ENCODE peak calls at places on chromosomes 7 and 10, in five cellular contexts. One of them, this sample, is unnamed.

GRCh38 chr10:49741108-49741995 is 20.8 kb downstream of the OGDHL start:
- DNase-seq in A549: no peak
- DNase-seq in testis: no peak
- DNase-seq in brain microvascular endothelial cell: no peak
- DNase-seq in RWPE2: no peak
- DNase-seq in this sample: no peak

GRCh38 chr7:51253157-51253556 is 63.5 kb downstream of the COBL start:
- DNase-seq in A549: no peak
- DNase-seq in testis: no peak
- DNase-seq in brain microvascular endothelial cell: no peak
- DNase-seq in RWPE2: no peak
- DNase-seq in this sample: no peak

GRCh38 chr7:37982423-37982822 is 62.0 kb downstream of the EPDR1 start:
- DNase-seq in A549: no peak
- DNase-seq in testis: peak; percentile 37
- DNase-seq in brain microvascular endothelial cell: no peak
- DNase-seq in RWPE2: no peak
- DNase-seq in this sample: no peak

GRCh38 chr7:114102996-114103395 is 184.2 kb upstream of the PPP1R3A start:
- DNase-seq in A549: no peak
- DNase-seq in testis: no peak
- DNase-seq in brain microvascular endothelial cell: no peak
- DNase-seq in RWPE2: no peak
- DNase-seq in this sample: no peak

GRCh38 chr7:69935107-69935506 is 336.8 kb downstream of the AUTS2 start:
- DNase-seq in A549: no peak
- DNase-seq in testis: no peak
- DNase-seq in brain microvascular endothelial cell: no peak
- DNase-seq in RWPE2: no peak
- DNase-seq in this sample: no peak

GRCh38 chr7:66283003-66283920 is 78.1 kb downstream of the TPST1 start:
- DNase-seq in A549: peak; percentile 25
- DNase-seq in testis: no peak
- DNase-seq in brain microvascular endothelial cell: peak; percentile 60
- DNase-seq in RWPE2: no peak
- DNase-seq in this sample: no peak

GRCh38 chr10:20073164-20073563 is 256.9 kb downstream of the PLXDC2 start:
- DNase-seq in A549: no peak
- DNase-seq in testis: no peak
- DNase-seq in brain microvascular endothelial cell: no peak
- DNase-seq in RWPE2: no peak
- DNase-seq in this sample: no peak

GRCh38 chr7:43735802-43736603 is 6.7 kb upstream of the COA1 start:
- DNase-seq in A549: no peak
- DNase-seq in testis: no peak
- DNase-seq in brain microvascular endothelial cell: peak; percentile 15
- DNase-seq in RWPE2: no peak
- DNase-seq in this sample: no peak

GRCh38 chr10:75136346-75136745 is 24.9 kb downstream of the SAMD8 start:
- DNase-seq in A549: no peak
- DNase-seq in testis: no peak
- DNase-seq in brain microvascular endothelial cell: no peak
- DNase-seq in RWPE2: no peak
- DNase-seq in this sample: no peak

GRCh38 chr10:68871105-68871711 is 29.9 kb upstream of the DDX50 start:
- DNase-seq in A549: no peak
- DNase-seq in testis: peak; percentile 16
- DNase-seq in brain microvascular endothelial cell: peak; percentile 61
- DNase-seq in RWPE2: no peak
- DNase-seq in this sample: no peak

GRCh38 chr7:71548746-71549145 is 416.8 kb downstream of the GALNT17 start:
- DNase-seq in A549: no peak
- DNase-seq in testis: no peak
- DNase-seq in brain microvascular endothelial cell: no peak
- DNase-seq in RWPE2: no peak
- DNase-seq in this sample: no peak

GRCh38 chr10:110364531-110364937 is 59.8 kb upstream of the SMNDC1 start:
- DNase-seq in A549: no peak
- DNase-seq in testis: no peak
- DNase-seq in brain microvascular endothelial cell: no peak
- DNase-seq in RWPE2: peak; percentile 83
- DNase-seq in this sample: no peak

GRCh38 chr7:24978837-24979469 is 1.0 kb downstream of the OSBPL3 start:
- DNase-seq in A549: no peak
- DNase-seq in testis: no peak
- DNase-seq in brain microvascular endothelial cell: no peak
- DNase-seq in RWPE2: no peak
- DNase-seq in this sample: peak; percentile 73

GRCh38 chr10:132397036-132397541 is at the start of gene PWWP2B:
- DNase-seq in A549: no peak
- DNase-seq in testis: no peak
- DNase-seq in brain microvascular endothelial cell: no peak
- DNase-seq in RWPE2: no peak
- DNase-seq in this sample: peak; percentile 36

GRCh38 chr10:17851611-17852010 is 42.5 kb downstream of the MRC1 start:
- DNase-seq in A549: no peak
- DNase-seq in testis: peak; percentile 29
- DNase-seq in brain microvascular endothelial cell: no peak
- DNase-seq in RWPE2: no peak
- DNase-seq in this sample: no peak

GRCh38 chr7:74149556-74149955 is 24.6 kb upstream of the EIF4H start:
- DNase-seq in A549: no peak
- DNase-seq in testis: no peak
- DNase-seq in brain microvascular endothelial cell: no peak
- DNase-seq in RWPE2: no peak
- DNase-seq in this sample: no peak

GRCh38 chr10:110512461-110513187 is 14.9 kb downstream of the DUSP5 start:
- DNase-seq in A549: peak; percentile 59
- DNase-seq in testis: no peak
- DNase-seq in brain microvascular endothelial cell: peak; percentile 94
- DNase-seq in RWPE2: no peak
- DNase-seq in this sample: no peak

GRCh38 chr7:50212666-50213621 is 91.6 kb upstream of the IKZF1 start:
- DNase-seq in A549: no peak
- DNase-seq in testis: no peak
- DNase-seq in brain microvascular endothelial cell: no peak
- DNase-seq in RWPE2: no peak
- DNase-seq in this sample: no peak

DNA sequence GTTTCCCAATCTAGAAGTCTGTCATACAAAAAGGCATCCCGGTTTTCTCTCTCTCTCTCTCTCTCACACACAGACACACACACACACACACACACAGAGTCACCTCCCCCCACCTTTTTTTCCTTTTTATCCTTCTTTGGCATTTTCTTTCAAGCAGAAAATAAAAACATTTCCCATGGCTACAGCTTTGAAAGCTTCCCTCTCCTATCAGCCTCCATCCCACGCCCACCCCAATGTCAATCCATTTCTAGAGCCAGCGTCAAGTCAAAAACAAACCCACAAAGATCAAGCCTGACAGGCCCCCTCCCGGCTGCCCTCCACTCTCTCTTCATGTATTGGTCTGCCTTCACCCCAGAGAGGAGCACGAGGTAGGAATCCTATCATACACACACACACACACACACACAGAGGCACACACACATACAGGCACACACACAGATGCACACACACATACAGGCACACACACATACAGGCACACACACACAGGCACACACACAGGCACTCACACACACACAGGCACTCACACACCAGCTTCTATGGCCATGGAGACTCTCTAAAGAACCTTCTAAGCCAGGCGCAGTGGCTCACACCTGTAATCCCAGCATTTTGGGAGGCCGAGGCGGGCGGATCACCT is 8.0 kb upstream of the TNRC18 start:
- DNase-seq in A549: no peak
- DNase-seq in testis: no peak
- DNase-seq in brain microvascular endothelial cell: no peak
- DNase-seq in RWPE2: no peak
- DNase-seq in this sample: no peak
- H3K4me3 ChIP-seq in A549: no peak overlapping the region
- H3K4me3 ChIP-seq in testis: no peak overlapping the region
- H3K4me3 ChIP-seq in brain microvascular endothelial cell: no peak overlapping the region
- H3K4me3 ChIP-seq in RWPE2: no peak overlapping the region
- H3K4me3 ChIP-seq in this sample: no peak overlapping the region

GRCh38 chr7:140390034-140390433 is 8.3 kb downstream of the SLC37A3 start:
- DNase-seq in A549: no peak
- DNase-seq in testis: peak; percentile 8
- DNase-seq in brain microvascular endothelial cell: no peak
- DNase-seq in RWPE2: no peak
- DNase-seq in this sample: no peak
- H3K4me3 ChIP-seq in A549: no peak overlapping the region
- H3K4me3 ChIP-seq in testis: no peak overlapping the region
- H3K4me3 ChIP-seq in brain microvascular endothelial cell: no peak overlapping the region
- H3K4me3 ChIP-seq in RWPE2: no peak overlapping the region
- H3K4me3 ChIP-seq in this sample: no peak overlapping the region

GRCh38 chr10:93061594-93062498 is 1.2 kb downstream of the CYP26C1 start:
- DNase-seq in A549: no peak
- DNase-seq in testis: no peak
- DNase-seq in brain microvascular endothelial cell: no peak
- DNase-seq in RWPE2: no peak
- DNase-seq in this sample: no peak

GRCh38 chr10:93063217-93063976 is 2.8 kb downstream of the CYP26C1 start:
- DNase-seq in A549: no peak
- DNase-seq in testis: no peak
- DNase-seq in brain microvascular endothelial cell: no peak
- DNase-seq in RWPE2: no peak
- DNase-seq in this sample: no peak

GRCh38 chr10:93060887-93061593 is 442 bp downstream of the CYP26C1 start:
- DNase-seq in A549: no peak
- DNase-seq in testis: no peak
- DNase-seq in brain microvascular endothelial cell: no peak
- DNase-seq in RWPE2: no peak
- DNase-seq in this sample: no peak

GRCh38 chr10:93063977-93064660 is 3.5 kb downstream of the CYP26C1 start:
- DNase-seq in A549: no peak
- DNase-seq in testis: no peak
- DNase-seq in brain microvascular endothelial cell: no peak
- DNase-seq in RWPE2: no peak
- DNase-seq in this sample: no peak

GRCh38 chr10:93062499-93063216 is 2.1 kb downstream of the CYP26C1 start:
- DNase-seq in A549: no peak
- DNase-seq in testis: peak; percentile 52
- DNase-seq in brain microvascular endothelial cell: no peak
- DNase-seq in RWPE2: no peak
- DNase-seq in this sample: peak; percentile 53
- H3K4me3 ChIP-seq in A549: no peak overlapping the region
- H3K4me3 ChIP-seq in testis: peak overlapping the region; percentile 21
- H3K4me3 ChIP-seq in brain microvascular endothelial cell: peak overlapping the region; percentile 3
- H3K4me3 ChIP-seq in RWPE2: peak overlapping the region; percentile 8
- H3K4me3 ChIP-seq in this sample: no peak overlapping the region

DNA sequence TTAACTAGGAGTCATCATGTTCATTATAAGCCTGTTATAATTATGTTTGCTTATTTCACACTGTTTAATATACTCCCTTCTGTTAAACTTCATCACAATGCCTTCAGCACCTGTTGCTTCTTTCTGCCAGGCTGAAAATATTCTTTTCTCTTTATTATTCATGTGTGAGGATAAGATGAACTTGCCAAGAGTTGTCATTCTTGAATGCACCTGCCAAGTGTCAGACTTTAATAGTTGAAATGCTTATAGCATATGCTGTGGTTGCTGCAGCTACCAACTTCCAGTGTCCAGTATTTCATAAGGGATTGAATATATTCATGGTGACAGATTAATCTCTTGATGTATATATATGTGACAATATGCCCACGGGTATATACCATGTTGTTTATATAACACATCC is 339.2 kb upstream of the MEOX2 start:
- DNase-seq in A549: no peak
- DNase-seq in testis: no peak
- DNase-seq in brain microvascular endothelial cell: no peak
- DNase-seq in RWPE2: no peak
- DNase-seq in this sample: no peak
- H3K4me3 ChIP-seq in A549: no peak overlapping the region
- H3K4me3 ChIP-seq in testis: no peak overlapping the region
- H3K4me3 ChIP-seq in brain microvascular endothelial cell: no peak overlapping the region
- H3K4me3 ChIP-seq in RWPE2: no peak overlapping the region
- H3K4me3 ChIP-seq in this sample: no peak overlapping the region

GRCh38 chr10:35386594-35387174 is 50.4 kb downstream of the CCNY start:
- DNase-seq in A549: no peak
- DNase-seq in testis: no peak
- DNase-seq in brain microvascular endothelial cell: peak; percentile 46
- DNase-seq in RWPE2: no peak
- DNase-seq in this sample: no peak

GRCh38 chr10:35387768-35388167 is 51.5 kb downstream of the CCNY start:
- DNase-seq in A549: no peak
- DNase-seq in testis: no peak
- DNase-seq in brain microvascular endothelial cell: peak; percentile 33
- DNase-seq in RWPE2: peak; percentile 73
- DNase-seq in this sample: peak; percentile 62

GRCh38 chr10:35382096-35382495 is 45.8 kb downstream of the CCNY start:
- DNase-seq in A549: no peak
- DNase-seq in testis: no peak
- DNase-seq in brain microvascular endothelial cell: no peak
- DNase-seq in RWPE2: no peak
- DNase-seq in this sample: no peak

GRCh38 chr10:35388197-35388596 is 51.9 kb downstream of the CCNY start:
- DNase-seq in A549: no peak
- DNase-seq in testis: no peak
- DNase-seq in brain microvascular endothelial cell: no peak
- DNase-seq in RWPE2: no peak
- DNase-seq in this sample: no peak

GRCh38 chr10:35384265-35384868 is 48.1 kb downstream of the CCNY start:
- DNase-seq in A549: no peak
- DNase-seq in testis: no peak
- DNase-seq in brain microvascular endothelial cell: no peak
- DNase-seq in RWPE2: no peak
- DNase-seq in this sample: no peak
- H3K4me3 ChIP-seq in A549: no peak overlapping the region
- H3K4me3 ChIP-seq in testis: no peak overlapping the region
- H3K4me3 ChIP-seq in brain microvascular endothelial cell: no peak overlapping the region
- H3K4me3 ChIP-seq in RWPE2: no peak overlapping the region
- H3K4me3 ChIP-seq in this sample: no peak overlapping the region